ENCODE peak calls at places on chromosomes 4 and X, in four cellular contexts. P is OCI-LY7, G is neural progenitor cell, I is GM23338. F is an unnamed sample. For H3K4me1, the result is how much of the 10 kb centered on the place peaks cover.

GRCh38 chr4:102541708-102542107 is 40.5 kb downstream of the NFKB1 start:
- DNase-seq in G (peak), I (peak), P (no peak), F (no peak)

GRCh38 chr4:6719611-6720179 is 3.7 kb downstream of the BLOC1S4 start:
- DNase-seq in P (no peak), I (no peak), G (no peak), F (no peak)

GRCh38 chr4:24763631-24764302 is 31.6 kb upstream of the SOD3 start:
- DNase-seq in P (no peak), G (no peak), I (no peak), F (peak)

GRCh38 chr4:23921447-23921845 is 31.6 kb upstream of the PPARGC1A start:
- DNase-seq in P (no peak), I (no peak), G (peak), F (no peak)

GRCh38 chr4:109815151-109816081 is at the start of gene GAR1:
- DNase-seq in I (peak), P (peak), G (peak), F (peak)

GRCh38 chr4:86961605-86962295 is 26.9 kb downstream of the AFF1 start:
- DNase-seq in P (peak), G (no peak), I (no peak), F (peak)

GRCh38 chr4:30881985-30882384 is 161.8 kb downstream of the PCDH7 start:
- DNase-seq in P (no peak), G (no peak), I (no peak), F (no peak)

GRCh38 chrX:11664211-11664888 is 1.4 kb downstream of the ARHGAP6 start:
- DNase-seq in G (peak), P (no peak), I (peak), F (peak)

GRCh38 chr4:19850909-19851308 is 400.8 kb upstream of the SLIT2 start:
- DNase-seq in P (no peak), G (no peak), I (no peak), F (no peak)

GRCh38 chrX:103549920-103550319 is 30.6 kb upstream of the RAB40A start:
- DNase-seq in P (no peak), I (no peak), G (no peak), F (no peak)

GRCh38 chrX:154478728-154479622 is at the start of gene LAGE3:
- DNase-seq in P (peak), G (peak), I (peak), F (peak)

GRCh38 chr4:26424143-26424542 is 66.1 kb downstream of the CCKAR start:
- DNase-seq in I (no peak), G (no peak), P (no peak), F (no peak)

GRCh38 chr4:24032371-24032989 is 142.6 kb upstream of the PPARGC1A start:
- DNase-seq in G (peak), P (peak), I (peak), F (peak)

GRCh38 chr4:56197387-56197786 is 189.9 kb downstream of the AASDH start:
- DNase-seq in I (no peak), G (no peak), P (no peak), F (peak)

GRCh38 chr4:114265342-114265741 is 285.9 kb upstream of the ARSJ start:
- DNase-seq in G (no peak), P (no peak), I (no peak), F (no peak)

GRCh38 chrX:134660627-134661026 is 2.4 kb upstream of the PLAC1 start:
- DNase-seq in G (no peak), P (no peak), I (no peak), F (no peak)

GRCh38 chr4:124262211-124263179 is 450.0 kb downstream of the ANKRD50 start:
- DNase-seq in P (peak), I (peak), G (peak), F (peak)

GRCh38 chr4:157978680-157979361 is 194.0 kb downstream of the GASK1B start:
- DNase-seq in P (peak), G (peak), I (peak), F (peak)

GRCh38 chr4:132707955-132708354 is 441.1 kb upstream of the PCDH10 start:
- DNase-seq in G (no peak), P (no peak), I (no peak), F (no peak)

GRCh38 chrX:15882704-15883539 is 28.3 kb upstream of the AP1S2 start:
- DNase-seq in P (peak), I (no peak), G (no peak), F (no peak)

GRCh38 chr4:187612211-187612780 is 383.3 kb upstream of the ZFP42 start:
- DNase-seq in G (no peak), I (no peak), P (no peak), F (no peak)

GRCh38 chrX:57528670-57529255 is 63.0 kb upstream of the ZXDB start:
- DNase-seq in I (peak), P (peak), G (peak), F (peak)

GRCh38 chrX:21528076-21528475 is 130.1 kb downstream of the KLHL34 start:
- DNase-seq in P (no peak), G (no peak), I (no peak), F (no peak)

GRCh38 chrX:53383376-53384087 is 38.9 kb downstream of the SMC1A start:
- DNase-seq in I (no peak), G (no peak), P (no peak), F (no peak)

GRCh38 chr4:8473920-8474590 is 33.5 kb downstream of the TRMT44 start:
- DNase-seq in G (no peak), I (no peak), P (no peak), F (no peak)

GRCh38 chr4:151356510-151356909 is 31.1 kb upstream of the SH3D19 start:
- DNase-seq in I (no peak), P (no peak), G (no peak), F (no peak)

GRCh38 chr4:33162122-33162521 is 2442.0 kb downstream of the PCDH7 start:
- DNase-seq in P (no peak), G (no peak), I (no peak), F (no peak)

GRCh38 chrX:85851418-85851817 is 195.9 kb downstream of the CHM start:
- DNase-seq in I (peak), P (no peak), G (peak), F (peak)

GRCh38 chr4:14742054-14742453 is 260.2 kb upstream of the CPEB2 start:
- DNase-seq in P (no peak), I (no peak), G (no peak), F (no peak)
- H3K4me1 ChIP-seq in P (under half), I (under half), G (under half), F (under half)

DNA sequence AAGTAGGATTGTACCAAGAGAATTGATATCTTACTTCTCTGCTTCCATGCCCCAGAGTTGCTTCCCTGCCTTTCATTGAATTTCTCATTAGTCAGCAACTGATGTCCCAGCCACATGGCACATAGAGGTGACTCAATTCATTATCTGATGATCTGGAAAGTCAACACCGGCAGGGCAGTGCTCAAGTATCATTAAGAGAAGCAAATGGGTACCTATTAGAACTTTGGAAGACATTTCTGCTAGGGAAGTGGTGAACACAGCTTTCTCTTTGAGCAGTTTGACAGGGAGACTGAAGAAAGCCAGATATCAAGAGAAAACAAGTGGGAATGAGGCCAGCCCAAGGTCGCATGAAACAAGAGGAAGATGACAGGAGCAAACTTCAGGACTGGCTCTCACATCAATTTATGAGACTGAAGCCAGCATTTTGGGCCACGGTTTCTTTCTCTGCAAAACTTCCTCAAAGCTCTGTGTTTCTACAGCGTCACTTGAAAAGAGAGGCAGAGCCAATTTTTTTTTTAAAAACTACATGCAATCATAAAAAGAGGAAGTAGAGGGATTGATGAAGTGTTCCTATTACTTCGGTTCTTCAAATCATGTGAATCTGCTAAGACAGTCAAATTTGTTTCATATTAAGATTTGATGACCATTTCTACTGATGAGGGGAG is 108.3 kb upstream of the RPS6KA3 start:
- DNase-seq in P (peak), I (no peak), G (no peak), F (peak)
- H2AFZ ChIP-seq in P (no peak), I (no peak), G (no peak), F (no peak)

DNA sequence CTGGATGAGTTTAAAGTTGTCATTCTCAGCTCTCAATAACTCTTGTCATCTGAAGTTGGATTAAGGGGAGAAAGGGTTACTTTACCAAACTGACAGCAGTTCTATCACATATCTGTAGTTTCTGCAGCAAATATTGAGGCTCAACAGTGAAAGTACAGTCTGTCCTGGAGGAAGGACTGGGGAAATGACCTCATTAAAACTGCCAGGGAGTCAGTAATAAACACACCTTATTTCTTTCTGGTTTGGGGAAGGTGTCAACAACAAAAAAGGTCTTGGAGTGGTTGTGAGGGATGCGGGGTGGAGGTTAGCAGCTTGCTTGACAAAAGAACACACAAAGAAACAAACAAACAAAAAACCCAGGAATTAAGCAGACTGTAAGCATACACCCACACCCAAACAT is 1418.0 kb downstream of the STIM2 start:
- DNase-seq in G (no peak), P (no peak), I (no peak), F (no peak)
- TF ChIP-seq EZH2phosphoT487 in G (no peak), P (no peak), I (no peak), F (no peak)

GRCh38 chrX:34879361-34879760 is 63.2 kb upstream of the FAM47B start:
- DNase-seq in G (no peak), P (no peak), I (no peak), F (no peak)

GRCh38 chrX:34881671-34882070 is 60.9 kb upstream of the FAM47B start:
- DNase-seq in P (no peak), I (no peak), G (no peak), F (no peak)

GRCh38 chrX:34879876-34880275 is 62.7 kb upstream of the FAM47B start:
- DNase-seq in I (no peak), G (no peak), P (no peak), F (no peak)

GRCh38 chrX:34877451-34877850 is 65.1 kb upstream of the FAM47B start:
- DNase-seq in P (no peak), G (no peak), I (no peak), F (no peak)

GRCh38 chrX:34880656-34881055 is 61.9 kb upstream of the FAM47B start:
- DNase-seq in G (no peak), I (no peak), P (no peak), F (no peak)
- H3K4me1 ChIP-seq in G (under half), I (under half), P (under half), F (under half)

DNA sequence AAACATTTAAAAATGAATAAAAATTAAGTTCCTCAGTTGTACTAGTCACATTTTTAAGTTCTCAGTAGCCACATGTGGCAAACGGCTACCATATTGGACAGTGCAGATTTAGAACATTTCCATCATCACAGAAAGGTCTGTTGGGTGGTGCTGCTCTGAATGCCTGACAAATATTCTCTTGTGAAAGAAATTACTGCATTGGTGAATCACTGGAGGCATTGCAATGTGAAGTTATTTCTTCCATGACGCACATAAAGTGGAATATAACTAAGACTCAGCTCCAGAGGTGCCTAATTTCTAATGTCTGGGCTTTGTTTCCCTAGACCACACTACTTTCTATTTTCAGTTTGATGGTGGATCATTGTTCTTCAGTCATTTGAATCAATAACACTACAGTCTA is 44.9 kb downstream of the CLNK start:
- DNase-seq in G (no peak), P (no peak), I (no peak), F (no peak)
- H2AFZ ChIP-seq in G (no peak), P (no peak), I (no peak), F (no peak)

GRCh38 chr4:68948044-68948743 is 3.4 kb downstream of the UGT2A3 start:
- DNase-seq in G (no peak), P (no peak), I (no peak), F (no peak)
- TF ChIP-seq EZH2phosphoT487 in G (no peak), P (no peak), I (no peak), F (no peak)

DNA sequence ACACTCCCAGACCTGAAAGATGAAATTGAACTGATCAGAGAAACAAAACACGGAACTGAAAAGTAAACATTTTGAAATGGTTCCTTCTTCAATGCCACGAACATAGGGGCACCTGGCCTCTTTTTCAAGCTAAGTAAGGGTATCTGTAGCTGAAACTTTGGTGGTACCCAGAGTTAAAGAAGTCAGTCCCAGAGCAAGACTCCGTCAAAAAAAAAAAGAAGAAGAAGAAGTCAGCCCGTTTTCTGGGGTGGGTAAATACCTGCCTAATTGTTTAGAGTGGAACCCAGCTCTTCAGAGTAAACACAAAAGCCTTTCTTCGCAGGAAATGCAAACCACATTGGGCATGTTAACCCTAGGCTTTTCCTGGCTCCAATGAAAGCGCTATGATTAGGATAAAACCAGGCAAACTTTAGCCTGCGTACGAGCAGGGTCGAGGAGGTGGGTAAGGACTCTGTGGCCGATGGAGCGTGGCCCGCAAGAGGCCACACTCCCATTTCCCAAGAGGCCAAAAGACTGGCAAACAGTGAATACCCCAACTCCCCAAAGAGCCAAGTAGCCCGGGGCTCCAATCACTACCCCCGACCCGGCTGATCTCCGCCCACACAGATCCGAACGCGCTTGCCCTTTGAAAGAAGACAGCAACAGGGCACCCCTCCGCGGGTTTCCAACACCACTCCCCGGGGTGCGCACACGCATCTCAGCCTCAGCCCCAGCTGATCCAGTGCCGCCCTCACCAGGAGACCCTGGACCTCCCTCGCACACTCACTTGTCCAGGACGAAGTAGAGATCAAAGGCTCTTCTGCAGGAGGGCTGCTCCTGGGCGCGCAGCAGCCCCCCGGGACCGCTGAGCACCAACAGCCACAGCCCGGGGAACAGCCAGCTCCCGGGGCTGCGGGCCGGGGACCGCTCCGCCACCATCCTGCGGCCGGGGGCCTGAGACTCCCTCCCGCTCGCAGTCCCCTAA is 1.1 kb downstream of the ANTXR2 start:
- DNase-seq in G (peak), I (peak), P (no peak), F (peak)
- H3K4me1 ChIP-seq in G (under half), I (under half), P (under half), F (under half)

GRCh38 chr4:48596336-48596735 is 106.3 kb downstream of the ZAR1 start:
- DNase-seq in P (no peak), I (no peak), G (no peak), F (no peak)
- H2AFZ ChIP-seq in P (no peak), I (no peak), G (no peak), F (no peak)

GRCh38 chr4:34932591-34932990 is 1311.7 kb downstream of the ARAP2 start:
- DNase-seq in P (no peak), I (no peak), G (no peak), F (no peak)
- TF ChIP-seq EZH2phosphoT487 in P (no peak), I (no peak), G (no peak), F (no peak)